ENCODE peak calls at places on chromosomes 6 and 20, in four cellular contexts. One of them, this sample, is unnamed. For H3K4me1, the result is how much of the 10 kb centered on the place peaks cover.

GRCh38 chr6:41696788-41697187 is 38.6 kb downstream of the TFEB start:
- DNase-seq in OCI-LY7: no peak
- DNase-seq in esophagus squamous epithelium: no peak
- DNase-seq in spleen: no peak
- DNase-seq in this sample: no peak

GRCh38 chr20:37267684-37268313 is 6.2 kb upstream of the GHRH start:
- DNase-seq in spleen: no peak
- DNase-seq in OCI-LY7: peak
- DNase-seq in esophagus squamous epithelium: no peak
- DNase-seq in this sample: no peak

GRCh38 chr6:4344317-4344899 is 209.0 kb upstream of the ECI2 start:
- DNase-seq in spleen: no peak
- DNase-seq in OCI-LY7: no peak
- DNase-seq in esophagus squamous epithelium: no peak
- DNase-seq in this sample: no peak

GRCh38 chr6:89859744-89860143 is 30.1 kb downstream of the CASP8AP2 start:
- DNase-seq in spleen: no peak
- DNase-seq in OCI-LY7: no peak
- DNase-seq in esophagus squamous epithelium: no peak
- DNase-seq in this sample: no peak

GRCh38 chr6:110563711-110564110 is 87.3 kb upstream of the SLC22A16 start:
- DNase-seq in spleen: no peak
- DNase-seq in OCI-LY7: no peak
- DNase-seq in esophagus squamous epithelium: no peak
- DNase-seq in this sample: no peak

GRCh38 chr6:68994561-68994960 is 359.5 kb downstream of the ADGRB3 start:
- DNase-seq in spleen: no peak
- DNase-seq in esophagus squamous epithelium: no peak
- DNase-seq in OCI-LY7: no peak
- DNase-seq in this sample: no peak

GRCh38 chr6:10690651-10691445 is 3.6 kb downstream of the C6orf52 start:
- DNase-seq in OCI-LY7: no peak
- DNase-seq in spleen: no peak
- DNase-seq in esophagus squamous epithelium: no peak
- DNase-seq in this sample: no peak

GRCh38 chr20:56716806-56717205 is 87.7 kb downstream of the TFAP2C start:
- DNase-seq in esophagus squamous epithelium: no peak
- DNase-seq in spleen: no peak
- DNase-seq in OCI-LY7: no peak
- DNase-seq in this sample: peak

GRCh38 chr20:62603021-62603906 is 39.0 kb upstream of the SLCO4A1 start:
- DNase-seq in spleen: peak
- DNase-seq in OCI-LY7: peak
- DNase-seq in esophagus squamous epithelium: no peak
- DNase-seq in this sample: peak

GRCh38 chr6:160069050-160069454 is 52.6 kb upstream of the SLC22A1 start:
- DNase-seq in spleen: no peak
- DNase-seq in OCI-LY7: peak
- DNase-seq in esophagus squamous epithelium: no peak
- DNase-seq in this sample: no peak

GRCh38 chr6:144150673-144151009 is 324 bp downstream of the STX11 start:
- DNase-seq in OCI-LY7: peak
- DNase-seq in spleen: peak
- DNase-seq in esophagus squamous epithelium: no peak
- DNase-seq in this sample: no peak

GRCh38 chr20:3797592-3798404 is 1.7 kb downstream of the CDC25B start:
- DNase-seq in OCI-LY7: peak
- DNase-seq in esophagus squamous epithelium: no peak
- DNase-seq in spleen: peak
- DNase-seq in this sample: no peak

GRCh38 chr20:52783769-52784168 is 188.4 kb upstream of the TSHZ2 start:
- DNase-seq in OCI-LY7: no peak
- DNase-seq in esophagus squamous epithelium: no peak
- DNase-seq in spleen: no peak
- DNase-seq in this sample: no peak

GRCh38 chr6:154615483-154616025 is 105.1 kb upstream of the CNKSR3 start:
- DNase-seq in OCI-LY7: no peak
- DNase-seq in spleen: no peak
- DNase-seq in esophagus squamous epithelium: no peak
- DNase-seq in this sample: peak

GRCh38 chr6:127342296-127342945 is 988 bp downstream of the ECHDC1 start:
- DNase-seq in OCI-LY7: peak
- DNase-seq in spleen: no peak
- DNase-seq in esophagus squamous epithelium: no peak
- DNase-seq in this sample: no peak

GRCh38 chr6:28982476-28983266 is 22.4 kb downstream of the ZNF311 start:
- DNase-seq in esophagus squamous epithelium: no peak
- DNase-seq in spleen: no peak
- DNase-seq in OCI-LY7: no peak
- DNase-seq in this sample: no peak

GRCh38 chr6:12182676-12183075 is 107.5 kb upstream of the EDN1 start:
- DNase-seq in OCI-LY7: no peak
- DNase-seq in spleen: no peak
- DNase-seq in esophagus squamous epithelium: no peak
- DNase-seq in this sample: no peak

GRCh38 chr20:40073535-40074111 is 615.4 kb downstream of the MAFB start:
- DNase-seq in OCI-LY7: no peak
- DNase-seq in spleen: no peak
- DNase-seq in esophagus squamous epithelium: no peak
- DNase-seq in this sample: no peak

GRCh38 chr20:49983848-49984408 is 1.1 kb downstream of the SNAI1 start:
- DNase-seq in OCI-LY7: no peak
- DNase-seq in esophagus squamous epithelium: no peak
- DNase-seq in spleen: no peak
- DNase-seq in this sample: no peak

GRCh38 chr6:151681426-151682059 is 125.9 kb upstream of the ESR1 start:
- DNase-seq in esophagus squamous epithelium: no peak
- DNase-seq in spleen: no peak
- DNase-seq in OCI-LY7: no peak
- DNase-seq in this sample: no peak

GRCh38 chr20:4247898-4248858 is 232.8 kb upstream of the RNF24 start:
- DNase-seq in OCI-LY7: no peak
- DNase-seq in esophagus squamous epithelium: no peak
- DNase-seq in spleen: no peak
- DNase-seq in this sample: no peak

GRCh38 chr6:152980656-152981055 is 2.2 kb downstream of the FBXO5 start:
- DNase-seq in OCI-LY7: no peak
- DNase-seq in spleen: no peak
- DNase-seq in esophagus squamous epithelium: no peak
- DNase-seq in this sample: no peak
- H3K4me1 ChIP-seq in OCI-LY7: half or more
- H3K4me1 ChIP-seq in spleen: under half
- H3K4me1 ChIP-seq in esophagus squamous epithelium: under half
- H3K4me1 ChIP-seq in this sample: under half

GRCh38 chr20:31605902-31606677 is 1.0 kb downstream of the ID1 start:
- DNase-seq in esophagus squamous epithelium: no peak
- DNase-seq in spleen: peak
- DNase-seq in OCI-LY7: no peak
- DNase-seq in this sample: no peak

GRCh38 chr20:31608256-31608980 is 3.3 kb downstream of the ID1 start:
- DNase-seq in OCI-LY7: no peak
- DNase-seq in spleen: peak
- DNase-seq in esophagus squamous epithelium: no peak
- DNase-seq in this sample: peak

GRCh38 chr20:31606928-31607639 is 2.0 kb downstream of the ID1 start:
- DNase-seq in spleen: no peak
- DNase-seq in esophagus squamous epithelium: no peak
- DNase-seq in OCI-LY7: no peak
- DNase-seq in this sample: no peak

GRCh38 chr20:31606678-31606927 is 1.5 kb downstream of the ID1 start:
- DNase-seq in OCI-LY7: no peak
- DNase-seq in spleen: no peak
- DNase-seq in esophagus squamous epithelium: no peak
- DNase-seq in this sample: no peak

GRCh38 chr20:31607640-31608255 is 2.7 kb downstream of the ID1 start:
- DNase-seq in spleen: no peak
- DNase-seq in esophagus squamous epithelium: no peak
- DNase-seq in OCI-LY7: no peak
- DNase-seq in this sample: no peak
- H3K4me1 ChIP-seq in spleen: half or more
- H3K4me1 ChIP-seq in esophagus squamous epithelium: under half
- H3K4me1 ChIP-seq in OCI-LY7: under half
- H3K4me1 ChIP-seq in this sample: under half

GRCh38 chr6:15402401-15403045 is 156.7 kb downstream of the JARID2 start:
- DNase-seq in esophagus squamous epithelium: no peak
- DNase-seq in spleen: no peak
- DNase-seq in OCI-LY7: no peak
- DNase-seq in this sample: no peak

GRCh38 chr6:15400572-15401004 is 154.7 kb downstream of the JARID2 start:
- DNase-seq in esophagus squamous epithelium: no peak
- DNase-seq in OCI-LY7: no peak
- DNase-seq in spleen: peak
- DNase-seq in this sample: no peak

GRCh38 chr6:15399651-15400470 is 154.0 kb downstream of the JARID2 start:
- DNase-seq in esophagus squamous epithelium: no peak
- DNase-seq in spleen: no peak
- DNase-seq in OCI-LY7: no peak
- DNase-seq in this sample: peak

GRCh38 chr6:15401769-15402250 is 155.9 kb downstream of the JARID2 start:
- DNase-seq in OCI-LY7: no peak
- DNase-seq in spleen: no peak
- DNase-seq in esophagus squamous epithelium: no peak
- DNase-seq in this sample: no peak

DNA sequence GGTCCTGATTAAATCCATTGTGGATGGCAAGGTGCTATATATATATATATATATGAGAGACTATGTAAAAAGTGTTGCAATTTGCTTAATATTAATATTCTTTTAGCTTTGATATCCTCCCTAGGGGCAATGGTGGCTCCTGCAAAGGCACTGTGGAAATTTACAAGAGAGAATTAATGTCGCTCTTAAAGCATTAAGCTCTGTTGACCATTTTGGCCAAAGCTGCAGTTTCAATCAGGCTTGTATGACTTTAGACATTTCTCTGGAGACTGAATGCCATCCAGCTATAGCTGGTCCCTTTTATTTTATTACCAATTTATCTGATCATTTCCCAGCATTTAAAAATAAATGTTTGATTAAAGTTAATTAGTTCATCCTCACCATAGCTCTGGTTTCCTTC is 155.3 kb downstream of the JARID2 start:
- DNase-seq in spleen: no peak
- DNase-seq in OCI-LY7: no peak
- DNase-seq in esophagus squamous epithelium: no peak
- DNase-seq in this sample: no peak
- H3K4me1 ChIP-seq in spleen: half or more
- H3K4me1 ChIP-seq in OCI-LY7: under half
- H3K4me1 ChIP-seq in esophagus squamous epithelium: under half
- H3K4me1 ChIP-seq in this sample: under half

GRCh38 chr20:51452734-51453133 is 89.8 kb downstream of the NFATC2 start:
- DNase-seq in OCI-LY7: no peak
- DNase-seq in esophagus squamous epithelium: no peak
- DNase-seq in spleen: no peak
- DNase-seq in this sample: no peak
- H3K4me1 ChIP-seq in OCI-LY7: under half
- H3K4me1 ChIP-seq in esophagus squamous epithelium: under half
- H3K4me1 ChIP-seq in spleen: under half
- H3K4me1 ChIP-seq in this sample: under half

GRCh38 chr6:109379706-109380105 is 2.6 kb downstream of the CD164 start:
- DNase-seq in OCI-LY7: no peak
- DNase-seq in esophagus squamous epithelium: no peak
- DNase-seq in spleen: no peak
- DNase-seq in this sample: no peak

GRCh38 chr6:109382576-109383437 is 540 bp upstream of the CD164 start:
- DNase-seq in spleen: peak
- DNase-seq in OCI-LY7: peak
- DNase-seq in esophagus squamous epithelium: peak
- DNase-seq in this sample: peak

GRCh38 chr6:109381007-109381746 is 1.1 kb downstream of the CD164 start:
- DNase-seq in spleen: no peak
- DNase-seq in esophagus squamous epithelium: no peak
- DNase-seq in OCI-LY7: peak
- DNase-seq in this sample: no peak

GRCh38 chr6:109383438-109383940 is 1.2 kb upstream of the CD164 start:
- DNase-seq in esophagus squamous epithelium: no peak
- DNase-seq in spleen: no peak
- DNase-seq in OCI-LY7: no peak
- DNase-seq in this sample: no peak

DNA sequence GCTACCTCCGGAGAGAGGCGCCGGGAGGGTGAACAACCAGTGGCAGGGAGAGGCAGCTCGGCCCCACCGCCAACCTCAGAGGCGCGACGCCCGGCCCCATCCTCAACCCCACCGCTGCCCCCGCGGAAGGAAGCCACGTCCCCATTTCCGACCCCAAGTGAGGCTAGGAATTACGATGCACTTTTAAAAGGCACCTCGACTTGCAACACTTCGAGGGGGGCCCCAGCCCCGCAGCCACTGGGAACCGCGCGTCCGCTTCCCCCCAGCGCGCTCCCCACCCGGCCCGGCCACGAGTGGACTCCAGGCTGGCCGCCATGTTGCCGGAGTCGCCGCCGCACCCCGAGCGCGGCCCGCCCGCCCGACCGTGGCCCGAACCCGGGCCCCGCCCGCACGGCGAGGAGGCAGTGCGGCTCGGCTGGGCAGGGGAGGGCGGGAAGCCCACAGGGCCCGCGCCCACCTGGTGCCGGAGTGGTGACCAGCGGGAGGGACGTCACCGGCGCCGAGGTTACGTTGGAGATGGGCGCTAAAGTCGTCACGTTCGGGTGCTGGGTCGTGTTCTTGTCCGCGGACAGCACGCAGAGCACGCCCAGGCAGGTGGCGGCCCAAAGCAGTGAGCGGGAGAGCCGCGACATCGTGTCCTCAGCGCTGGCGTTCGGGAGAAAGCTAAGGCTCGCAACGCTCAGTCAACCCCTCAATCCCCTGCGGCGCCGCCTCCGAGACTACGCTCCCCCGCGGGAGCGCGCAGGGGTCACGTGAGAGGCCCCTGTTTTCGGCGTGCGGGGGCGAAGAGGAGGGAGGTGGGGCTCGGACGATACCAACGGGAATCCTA is at the start of gene CD164:
- DNase-seq in esophagus squamous epithelium: peak
- DNase-seq in spleen: peak
- DNase-seq in OCI-LY7: peak
- DNase-seq in this sample: peak
- H3K4me1 ChIP-seq in esophagus squamous epithelium: under half
- H3K4me1 ChIP-seq in spleen: half or more
- H3K4me1 ChIP-seq in OCI-LY7: under half
- H3K4me1 ChIP-seq in this sample: under half

GRCh38 chr6:26140254-26140966 is 53.2 kb downstream of the HFE start:
- DNase-seq in spleen: no peak
- DNase-seq in esophagus squamous epithelium: no peak
- DNase-seq in OCI-LY7: no peak
- DNase-seq in this sample: no peak

GRCh38 chr6:26140967-26141294 is 53.7 kb downstream of the HFE start:
- DNase-seq in spleen: no peak
- DNase-seq in OCI-LY7: no peak
- DNase-seq in esophagus squamous epithelium: no peak
- DNase-seq in this sample: no peak

GRCh38 chr6:26141378-26141901 is 54.2 kb downstream of the HFE start:
- DNase-seq in esophagus squamous epithelium: no peak
- DNase-seq in OCI-LY7: no peak
- DNase-seq in spleen: no peak
- DNase-seq in this sample: no peak

GRCh38 chr6:26136321-26136720 is 49.1 kb downstream of the HFE start:
- DNase-seq in spleen: no peak
- DNase-seq in esophagus squamous epithelium: no peak
- DNase-seq in OCI-LY7: no peak
- DNase-seq in this sample: no peak

GRCh38 chr6:26142026-26142425 is 54.8 kb downstream of the HFE start:
- DNase-seq in OCI-LY7: no peak
- DNase-seq in spleen: no peak
- DNase-seq in esophagus squamous epithelium: no peak
- DNase-seq in this sample: no peak
- H3K4me1 ChIP-seq in OCI-LY7: under half
- H3K4me1 ChIP-seq in spleen: under half
- H3K4me1 ChIP-seq in esophagus squamous epithelium: under half
- H3K4me1 ChIP-seq in this sample: under half

This sample was measured in breast epithelium.